ENCODE peak calls at places on chromosomes 16 and 17, in eight cellular contexts. L, W, V, Q, N, E, G and H are unnamed samples.
A peak's percentile ranks its signal among the peaks of the same experiment; 100 is the strongest.

GRCh38 chr16:83698964-83699363 is 108.8 kb upstream of the HSBP1 start:
- DNase-seq in L (no peak), W (no peak), V (no peak), Q (no peak), N (no peak), E (no peak), G (no peak), H (no peak)

GRCh38 chr17:46944931-46945330 is 22.0 kb downstream of the GOSR2 start:
- DNase-seq in L (no peak), W (no peak), V (no peak), Q (no peak), N (no peak), E (no peak), G (peak; percentile 66), H (peak; percentile 32)

GRCh38 chr17:10713336-10713735 is 15.9 kb downstream of the ADPRM start:
- DNase-seq in L (no peak), W (no peak), V (no peak), Q (peak; percentile 39), N (no peak), E (no peak), G (no peak), H (peak; percentile 4)

GRCh38 chr17:35774499-35774898 is 13.8 kb downstream of the C17orf50 start:
- DNase-seq in L (no peak), W (no peak), V (no peak), Q (no peak), N (no peak), E (no peak), G (peak; percentile 39), H (peak; percentile 41)

GRCh38 chr16:27246439-27246838 is 22.1 kb downstream of the NSMCE1 start:
- DNase-seq in L (no peak), W (peak; percentile 8), V (no peak), Q (no peak), N (no peak), E (no peak), G (no peak), H (no peak)

GRCh38 chr16:49890876-49891275 is 35.0 kb upstream of the ZNF423 start:
- DNase-seq in L (peak; percentile 83), W (peak; percentile 85), V (peak; percentile 73), Q (no peak), N (no peak), E (no peak), G (no peak), H (peak; percentile 15)

GRCh38 chr16:50616883-50617629 is 64.1 kb downstream of the SNX20 start:
- DNase-seq in L (no peak), W (no peak), V (no peak), Q (no peak), N (no peak), E (no peak), G (no peak), H (no peak)

GRCh38 chr17:7745748-7746470 is 28.4 kb downstream of the DNAH2 start:
- DNase-seq in L (no peak), W (no peak), V (no peak), Q (peak; percentile 90), N (peak; percentile 60), E (no peak), G (peak; percentile 82), H (peak; percentile 92)

GRCh38 chr16:51638338-51639135 is 487.5 kb upstream of the SALL1 start:
- DNase-seq in L (no peak), W (no peak), V (no peak), Q (peak; percentile 35), N (peak; percentile 41), E (no peak), G (no peak), H (peak; percentile 74)

GRCh38 chr17:42519546-42520444 is 16.2 kb upstream of the NAGLU start:
- DNase-seq in L (no peak), W (peak; percentile 77), V (peak; percentile 62), Q (peak; percentile 98), N (peak; percentile 86), E (peak; percentile 72), G (peak; percentile 91), H (peak; percentile 99)

GRCh38 chr16:68539704-68540370 is 746 bp downstream of the ZFP90 start:
- DNase-seq in L (no peak), W (peak; percentile 31), V (peak; percentile 45), Q (peak; percentile 24), N (peak; percentile 53), E (no peak), G (no peak), H (peak; percentile 49)

GRCh38 chr17:76537578-76538280 is at the start of gene CYGB:
- DNase-seq in L (no peak), W (no peak), V (peak; percentile 70), Q (peak; percentile 80), N (no peak), E (no peak), G (no peak), H (peak; percentile 32)

GRCh38 chr17:65235284-65235683 is 98.1 kb downstream of the RGS9 start:
- DNase-seq in L (no peak), W (no peak), V (no peak), Q (no peak), N (peak; percentile 39), E (no peak), G (peak; percentile 74), H (no peak)

DNA sequence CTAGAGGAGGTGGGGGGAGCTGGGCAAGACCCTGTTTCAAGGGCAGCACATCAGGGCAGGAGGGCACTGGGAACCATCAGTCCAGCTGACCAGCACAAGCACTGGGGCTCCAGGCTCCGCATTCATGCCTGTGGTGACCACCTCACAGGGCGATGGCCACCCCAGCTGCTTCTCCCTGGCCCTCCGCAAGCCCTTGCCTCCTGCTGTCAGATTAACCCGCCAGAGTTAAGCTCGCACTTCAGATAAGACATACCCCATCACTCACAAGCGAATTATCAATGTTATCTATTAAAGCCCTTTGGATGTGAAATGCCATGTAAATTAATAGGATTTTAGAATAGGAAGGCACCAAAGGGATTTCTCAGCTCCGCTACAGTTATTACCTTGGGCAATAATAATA is 105.0 kb downstream of the CCDC182 start:
- DNase-seq in L (no peak), W (no peak), V (no peak), Q (no peak), N (no peak), E (no peak), G (no peak), H (no peak)
- H3K4me2 ChIP-seq in L (no peak overlapping the region), W (no peak overlapping the region), V (no peak overlapping the region), Q (no peak overlapping the region), N (no peak overlapping the region), E (no peak overlapping the region), G (no peak overlapping the region), H (no peak overlapping the region)

GRCh38 chr17:44220211-44221071 is 966 bp upstream of the UBTF start:
- DNase-seq in L (peak; percentile 86), W (peak; percentile 55), V (peak; percentile 71), Q (peak; percentile 58), N (peak; percentile 55), E (peak; percentile 43), G (peak; percentile 48), H (peak; percentile 80)

GRCh38 chr17:44223574-44224046 is 4.1 kb upstream of the UBTF start:
- DNase-seq in L (no peak), W (no peak), V (no peak), Q (no peak), N (peak; percentile 42), E (no peak), G (peak; percentile 99), H (peak; percentile 61)

GRCh38 chr17:44221862-44222111 is 2.3 kb upstream of the UBTF start:
- DNase-seq in L (no peak), W (no peak), V (no peak), Q (no peak), N (no peak), E (peak; percentile 54), G (no peak), H (no peak)

GRCh38 chr17:44221072-44221861 is 1.8 kb upstream of the UBTF start:
- DNase-seq in L (peak; percentile 87), W (peak; percentile 84), V (peak; percentile 92), Q (peak; percentile 93), N (peak; percentile 66), E (peak; percentile 76), G (peak; percentile 77), H (peak; percentile 90)

GRCh38 chr17:44222112-44222869 is 2.8 kb upstream of the UBTF start:
- DNase-seq in L (peak; percentile 71), W (peak; percentile 88), V (peak; percentile 84), Q (peak; percentile 88), N (peak; percentile 56), E (peak; percentile 67), G (peak; percentile 83), H (peak; percentile 89)
- H3K9ac ChIP-seq in L (peak overlapping the region; percentile 95), W (peak overlapping the region; percentile 9), V (no peak overlapping the region), Q (peak overlapping the region; percentile 95), N (no peak overlapping the region), E (peak overlapping the region; percentile 91), G (peak overlapping the region; percentile 97), H (peak overlapping the region; percentile 98)

GRCh38 chr17:40178021-40178601 is 841 bp downstream of the RAPGEFL1 start:
- DNase-seq in L (no peak), W (peak; percentile 80), V (peak; percentile 60), Q (no peak), N (no peak), E (no peak), G (no peak), H (no peak)
- H3K4me1 ChIP-seq in L (peaks cover 25% of the 10 kb centered on the region), W (peaks cover 5% of the 10 kb centered on the region), V (peaks cover 36% of the 10 kb centered on the region), Q (peaks cover 31% of the 10 kb centered on the region), N (peaks cover 47% of the 10 kb centered on the region), E (peaks cover 27% of the 10 kb centered on the region), G (no peaks in the 10 kb centered on the region), H (peaks cover 23% of the 10 kb centered on the region)

GRCh38 chr17:34116306-34116705 is 138.8 kb upstream of the CCL2 start:
- DNase-seq in L (no peak), W (no peak), V (no peak), Q (no peak), N (no peak), E (no peak), G (no peak), H (no peak)

GRCh38 chr17:34121311-34121710 is 133.8 kb upstream of the CCL2 start:
- DNase-seq in L (no peak), W (no peak), V (no peak), Q (no peak), N (no peak), E (no peak), G (no peak), H (no peak)

GRCh38 chr17:34117811-34118210 is 137.3 kb upstream of the CCL2 start:
- DNase-seq in L (no peak), W (no peak), V (no peak), Q (no peak), N (no peak), E (no peak), G (no peak), H (no peak)

GRCh38 chr17:34117332-34117731 is 137.8 kb upstream of the CCL2 start:
- DNase-seq in L (no peak), W (no peak), V (no peak), Q (no peak), N (no peak), E (no peak), G (no peak), H (no peak)

GRCh38 chr17:34118564-34118963 is 136.5 kb upstream of the CCL2 start:
- DNase-seq in L (no peak), W (peak; percentile 13), V (no peak), Q (no peak), N (no peak), E (no peak), G (no peak), H (no peak)
- H3K4me2 ChIP-seq in L (no peak overlapping the region), W (no peak overlapping the region), V (no peak overlapping the region), Q (no peak overlapping the region), N (no peak overlapping the region), E (no peak overlapping the region), G (no peak overlapping the region), H (no peak overlapping the region)